ENCODE peak calls at places on chromosomes 11 and 22, in ten cellular contexts. U, F, R, L, P, J, S, V, G and B are unnamed samples.

GRCh38 chr11:65782816-65783228 is 2.0 kb upstream of the AP5B1 start:
- DNase-seq in U (no peak), F (no peak), R (no peak), L (no peak), P (no peak), J (no peak), S (no peak), V (no peak), G (no peak), B (no peak)

GRCh38 chr11:108733479-108734116 is 68.7 kb downstream of the DDX10 start:
- DNase-seq in U (no peak), F (peak), R (peak), L (no peak), P (peak), J (no peak), S (peak), V (peak), G (no peak), B (no peak)

GRCh38 chr11:111194789-111195188 is 50.7 kb upstream of the POU2AF2 start:
- DNase-seq in U (no peak), F (no peak), R (no peak), L (no peak), P (no peak), J (no peak), S (no peak), V (no peak), G (no peak), B (no peak)

GRCh38 chr11:2138436-2139117 is 612 bp downstream of the IGF2 start:
- DNase-seq in U (no peak), F (no peak), R (no peak), L (no peak), P (peak), J (no peak), S (no peak), V (no peak), G (no peak), B (no peak)

GRCh38 chr11:48307760-48308386 is 1.9 kb downstream of the OR4S1 start:
- DNase-seq in U (peak), F (peak), R (peak), L (peak), P (peak), J (peak), S (peak), V (peak), G (peak), B (peak)

GRCh38 chr11:109859325-109859724 is 233.9 kb upstream of the ZC3H12C start:
- DNase-seq in U (no peak), F (peak), R (no peak), L (no peak), P (no peak), J (no peak), S (no peak), V (no peak), G (no peak), B (no peak)

GRCh38 chr22:25282346-25282670 is 62.9 kb downstream of the CRYBB2 start:
- DNase-seq in U (no peak), F (no peak), R (no peak), L (no peak), P (no peak), J (peak), S (no peak), V (no peak), G (no peak), B (no peak)

GRCh38 chr11:75273989-75274391 is 33.4 kb downstream of the TPBGL start:
- DNase-seq in U (no peak), F (no peak), R (peak), L (no peak), P (no peak), J (no peak), S (no peak), V (no peak), G (no peak), B (peak)

GRCh38 chr11:70290341-70291065 is 20.0 kb downstream of the PPFIA1 start:
- DNase-seq in U (no peak), F (no peak), R (no peak), L (no peak), P (no peak), J (no peak), S (peak), V (peak), G (no peak), B (no peak)

GRCh38 chr11:35248558-35249323 is 109.8 kb downstream of the CD44 start:
- DNase-seq in U (no peak), F (no peak), R (no peak), L (no peak), P (no peak), J (no peak), S (no peak), V (no peak), G (no peak), B (no peak)

GRCh38 chr11:126636911-126637799 is 281.7 kb downstream of the ST3GAL4 start:
- DNase-seq in U (no peak), F (no peak), R (no peak), L (no peak), P (no peak), J (no peak), S (no peak), V (no peak), G (no peak), B (no peak)

GRCh38 chr11:7436657-7437056 is 48.6 kb upstream of the OLFML1 start:
- DNase-seq in U (no peak), F (peak), R (no peak), L (no peak), P (no peak), J (peak), S (peak), V (no peak), G (no peak), B (no peak)

GRCh38 chr11:68354181-68354872 is 41.9 kb downstream of the LRP5 start:
- DNase-seq in U (no peak), F (peak), R (no peak), L (peak), P (no peak), J (no peak), S (no peak), V (no peak), G (no peak), B (peak)

GRCh38 chr22:11253000-11253511 is 4274.9 kb upstream of the OR11H1 start:
- DNase-seq in U (no peak), F (no peak), R (no peak), L (no peak), P (peak), J (no peak), S (no peak), V (no peak), G (no peak), B (peak)

GRCh38 chr22:35334010-35334409 is 34.3 kb downstream of the TOM1 start:
- DNase-seq in U (no peak), F (no peak), R (peak), L (no peak), P (peak), J (peak), S (no peak), V (no peak), G (no peak), B (no peak)

GRCh38 chr11:45285931-45286632 is at the start of gene SYT13:
- DNase-seq in U (no peak), F (no peak), R (no peak), L (peak), P (no peak), J (no peak), S (peak), V (no peak), G (peak), B (no peak)

GRCh38 chr11:131397666-131398065 is 27.3 kb downstream of the NTM start:
- DNase-seq in U (no peak), F (no peak), R (no peak), L (no peak), P (no peak), J (no peak), S (no peak), V (no peak), G (no peak), B (no peak)

GRCh38 chr22:35131423-35132050 is 65.6 kb downstream of the ISX start:
- DNase-seq in U (no peak), F (no peak), R (no peak), L (no peak), P (no peak), J (no peak), S (peak), V (no peak), G (no peak), B (no peak)

GRCh38 chr22:22721681-22722309 is 77.4 kb downstream of the GGTLC2 start:
- DNase-seq in U (no peak), F (peak), R (peak), L (no peak), P (peak), J (no peak), S (peak), V (peak), G (no peak), B (no peak)